ENCODE peak calls at places on chromosomes 6 and 20, in six cellular contexts. D is sigmoid colon, Y is esophagus squamous epithelium, S is upper lobe of right lung, K is IMR-90, P is ovary. A is an unnamed sample. For H3K27me3, the result is how much of the 10 kb centered on the place peaks cover.

GRCh38 chr20:2599265-2600060 is 53.0 kb upstream of the NOP56 start:
- DNase-seq in D (no peak), Y (no peak), S (no peak), K (no peak), P (no peak), A (no peak)

GRCh38 chr20:36620917-36621316 is 15.3 kb downstream of the RAB5IF start:
- DNase-seq in D (no peak), Y (no peak), S (no peak), K (no peak), P (no peak), A (no peak)

GRCh38 chr6:157099912-157100593 is 223.3 kb downstream of the TMEM242 start:
- DNase-seq in D (no peak), Y (no peak), S (no peak), K (no peak), P (no peak), A (no peak)

GRCh38 chr20:58751956-58752355 is 59.4 kb downstream of the NPEPL1 start:
- DNase-seq in D (no peak), Y (no peak), S (no peak), K (no peak), P (no peak), A (peak)

GRCh38 chr20:47272893-47273590 is 83.5 kb downstream of the ZMYND8 start:
- DNase-seq in D (peak), Y (no peak), S (no peak), K (peak), P (peak), A (no peak)

GRCh38 chr6:166671434-166672061 is 44.5 kb upstream of the RPS6KA2 start:
- DNase-seq in D (no peak), Y (no peak), S (peak), K (no peak), P (peak), A (no peak)

GRCh38 chr6:136582702-136583471 is 32.7 kb upstream of the MAP7 start:
- DNase-seq in D (no peak), Y (no peak), S (no peak), K (peak), P (no peak), A (no peak)

GRCh38 chr20:50281831-50282591 is 91.4 kb downstream of the CEBPB start:
- DNase-seq in D (no peak), Y (no peak), S (no peak), K (no peak), P (no peak), A (no peak)

GRCh38 chr20:55977723-55978481 is 27.4 kb downstream of the CBLN4 start:
- DNase-seq in D (no peak), Y (no peak), S (peak), K (no peak), P (peak), A (no peak)

GRCh38 chr6:16747232-16748027 is 13.8 kb downstream of the ATXN1 start:
- DNase-seq in D (no peak), Y (no peak), S (no peak), K (peak), P (no peak), A (no peak)

GRCh38 chr20:31523361-31524283 is 9.4 kb downstream of the HM13 start:
- DNase-seq in D (no peak), Y (no peak), S (no peak), K (peak), P (no peak), A (no peak)

GRCh38 chr20:63121749-63122405 is 94.1 kb downstream of the YTHDF1 start:
- DNase-seq in D (peak), Y (no peak), S (peak), K (no peak), P (no peak), A (no peak)

GRCh38 chr6:110113989-110114388 is 65.5 kb downstream of the WASF1 start:
- DNase-seq in D (no peak), Y (no peak), S (no peak), K (no peak), P (no peak), A (no peak)

GRCh38 chr6:113564401-113565161 is 292.6 kb upstream of the MARCKS start:
- DNase-seq in D (peak), Y (peak), S (peak), K (peak), P (peak), A (peak)

GRCh38 chr20:32804817-32805216 is 14.9 kb upstream of the MAPRE1 start:
- DNase-seq in D (no peak), Y (no peak), S (no peak), K (no peak), P (no peak), A (no peak)

GRCh38 chr6:9516207-9516606 is 898.7 kb downstream of the TFAP2A start:
- DNase-seq in D (no peak), Y (no peak), S (no peak), K (peak), P (no peak), A (no peak)

GRCh38 chr6:20933057-20933792 is 399.0 kb downstream of the CDKAL1 start:
- DNase-seq in D (no peak), Y (no peak), S (no peak), K (no peak), P (no peak), A (no peak)

GRCh38 chr6:21469213-21469612 is 124.3 kb upstream of the SOX4 start:
- DNase-seq in D (no peak), Y (no peak), S (no peak), K (no peak), P (no peak), A (no peak)

GRCh38 chr20:10647471-10647870 is 26.3 kb downstream of the JAG1 start:
- DNase-seq in D (no peak), Y (no peak), S (no peak), K (no peak), P (no peak), A (no peak)

GRCh38 chr6:135880066-135880972 is 28.8 kb downstream of the PDE7B start:
- DNase-seq in D (no peak), Y (no peak), S (no peak), K (peak), P (no peak), A (no peak)

GRCh38 chr6:121441477-121441876 is 6.0 kb downstream of the GJA1 start:
- DNase-seq in D (no peak), Y (no peak), S (no peak), K (no peak), P (no peak), A (no peak)

GRCh38 chr6:127690092-127690491 is 113.1 kb downstream of the C6orf58 start:
- DNase-seq in D (no peak), Y (no peak), S (no peak), K (peak), P (no peak), A (no peak)

GRCh38 chr20:13533946-13534345 is 104.8 kb downstream of the TASP1 start:
- DNase-seq in D (no peak), Y (no peak), S (no peak), K (no peak), P (no peak), A (no peak)

GRCh38 chr6:166966268-166966667 is 9.9 kb upstream of the RNASET2 start:
- DNase-seq in D (no peak), Y (no peak), S (no peak), K (no peak), P (no peak), A (no peak)

GRCh38 chr6:138349891-138350290 is 27.8 kb upstream of the SMIM28 start:
- DNase-seq in D (no peak), Y (no peak), S (no peak), K (no peak), P (no peak), A (no peak)

GRCh38 chr6:33213166-33213988 is 5.1 kb downstream of the RING1 start:
- DNase-seq in D (no peak), Y (no peak), S (no peak), K (no peak), P (no peak), A (no peak)

GRCh38 chr20:57708694-57709673 is 831 bp downstream of the PMEPA1 start:
- DNase-seq in D (peak), Y (no peak), S (peak), K (peak), P (peak), A (no peak)

GRCh38 chr20:57707849-57708693 is 1.7 kb downstream of the PMEPA1 start:
- DNase-seq in D (no peak), Y (no peak), S (no peak), K (no peak), P (no peak), A (no peak)

GRCh38 chr20:57705103-57705899 is 4.5 kb downstream of the PMEPA1 start:
- DNase-seq in D (no peak), Y (no peak), S (no peak), K (no peak), P (no peak), A (no peak)

GRCh38 chr20:57709823-57710799 is at the start of gene PMEPA1:
- DNase-seq in D (peak), Y (peak), S (peak), K (peak), P (peak), A (peak)

DNA sequence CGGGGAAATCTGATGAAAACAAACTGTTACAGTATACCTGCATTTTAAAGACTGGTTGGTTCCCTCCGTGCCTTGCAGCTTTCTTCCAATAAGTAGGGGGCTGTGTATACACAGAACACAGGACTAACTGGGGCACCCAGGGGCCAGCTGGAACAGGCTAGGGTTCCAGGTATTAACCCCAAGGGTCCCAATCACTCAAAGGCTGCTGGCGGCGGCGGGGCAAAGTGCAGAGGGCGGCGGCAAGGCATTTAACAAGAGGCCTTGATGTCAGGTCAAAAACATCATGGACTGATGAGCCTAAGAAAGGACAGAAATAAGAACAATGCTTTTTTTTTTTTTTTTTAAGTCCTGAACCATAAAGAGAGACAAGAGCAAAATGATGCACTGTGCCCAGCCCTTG is 2.5 kb downstream of the PMEPA1 start:
- DNase-seq in D (no peak), Y (no peak), S (no peak), K (no peak), P (no peak), A (no peak)
- H3K27me3 ChIP-seq in D (under half), Y (under half), S (under half), K (under half), P (under half), A (under half)

GRCh38 chr6:45377041-45377554 is 636 bp downstream of the SUPT3H start:
- DNase-seq in D (no peak), Y (peak), S (no peak), K (peak), P (no peak), A (no peak)
- TF ChIP-seq CTCF in D (no peak), Y (no peak), S (no peak), K (no peak), P (no peak), A (no peak)

GRCh38 chr6:161151660-161152526 is 122.0 kb downstream of the AGPAT4 start:
- DNase-seq in D (peak), Y (no peak), S (no peak), K (no peak), P (no peak), A (no peak)
- H3K27me3 ChIP-seq in D (under half), Y (under half), S (under half), K (under half), P (under half), A (under half)

GRCh38 chr6:168736039-168736438 is 295.1 kb downstream of the SMOC2 start:
- DNase-seq in D (no peak), Y (no peak), S (no peak), K (no peak), P (no peak), A (no peak)

GRCh38 chr6:168739381-168739780 is 298.4 kb downstream of the SMOC2 start:
- DNase-seq in D (no peak), Y (no peak), S (no peak), K (no peak), P (no peak), A (no peak)

GRCh38 chr6:168734523-168734922 is 293.5 kb downstream of the SMOC2 start:
- DNase-seq in D (no peak), Y (no peak), S (no peak), K (no peak), P (no peak), A (no peak)

GRCh38 chr6:168735268-168735949 is 294.4 kb downstream of the SMOC2 start:
- DNase-seq in D (no peak), Y (no peak), S (no peak), K (no peak), P (no peak), A (no peak)

GRCh38 chr6:168737481-168737880 is 296.5 kb downstream of the SMOC2 start:
- DNase-seq in D (no peak), Y (no peak), S (no peak), K (no peak), P (no peak), A (no peak)
- TF ChIP-seq CTCF in D (no peak), Y (no peak), S (no peak), K (no peak), P (no peak), A (no peak)

DNA sequence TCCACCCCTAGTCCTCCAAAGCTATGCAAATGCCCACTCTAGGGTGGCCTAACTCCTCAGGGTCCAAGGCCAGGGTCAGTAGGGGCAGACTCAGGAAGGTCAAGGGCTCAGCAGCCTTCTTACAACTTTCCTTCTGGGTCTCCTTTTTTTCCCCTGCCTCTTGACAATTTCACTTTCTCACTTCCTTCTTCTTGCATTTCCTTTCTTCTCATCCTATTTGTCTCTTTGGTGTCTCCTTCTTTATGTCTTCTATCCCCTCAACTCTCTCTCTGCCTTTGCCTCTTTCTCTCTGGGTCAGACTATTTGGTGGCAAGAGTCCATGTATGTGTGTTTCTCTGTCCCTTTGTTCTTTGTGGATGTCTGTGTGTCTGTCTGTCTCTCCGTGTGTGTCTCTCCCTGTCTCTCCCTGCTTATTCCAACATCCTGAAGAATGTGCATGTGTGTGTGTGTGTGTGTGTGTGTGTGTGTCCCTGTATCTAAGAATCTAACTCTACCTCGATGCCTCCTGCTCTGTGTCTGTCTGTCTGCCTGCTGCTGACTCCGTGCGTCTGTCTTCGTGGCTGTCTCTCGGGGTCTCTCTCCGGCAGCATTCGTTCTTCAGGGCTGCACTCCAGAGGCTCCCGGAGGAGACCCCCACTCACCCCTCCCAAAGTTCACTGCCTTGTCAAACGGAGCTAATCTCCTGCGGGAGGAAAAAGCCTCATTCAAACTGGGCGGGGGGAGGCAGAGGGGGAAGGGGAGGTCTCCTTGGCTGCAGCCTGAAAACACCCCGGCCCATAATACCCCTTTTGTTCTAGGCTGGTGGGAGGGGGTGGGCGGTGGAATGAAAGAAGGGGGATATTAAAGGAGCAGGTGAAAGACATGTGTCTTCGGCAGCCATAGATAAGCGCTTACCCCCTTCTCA is 51.7 kb upstream of the FOXP4 start:
- DNase-seq in D (no peak), Y (no peak), S (no peak), K (no peak), P (no peak), A (no peak)
- H3K27me3 ChIP-seq in D (under half), Y (under half), S (under half), K (half or more), P (under half), A (under half)

DNA sequence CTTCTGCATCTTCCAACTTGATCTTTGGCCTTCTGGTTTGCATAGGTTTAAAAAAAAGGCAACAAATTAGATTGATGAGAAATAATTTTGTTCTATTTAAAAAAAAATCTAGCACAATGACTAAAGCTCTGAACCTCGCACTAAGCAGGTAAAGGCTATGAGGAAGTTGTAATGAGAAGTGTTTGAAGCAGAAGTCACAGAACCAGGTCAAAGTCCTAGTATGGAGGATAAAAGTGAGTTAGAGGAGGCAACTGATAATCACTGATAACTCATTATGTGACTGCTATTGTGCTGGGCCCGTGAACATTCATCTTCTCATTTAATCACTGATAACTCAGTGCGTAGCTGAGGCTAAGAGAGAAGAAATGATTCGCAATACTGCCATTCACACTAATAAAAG is 46.1 kb upstream of the GFRAL start:
- DNase-seq in D (no peak), Y (no peak), S (no peak), K (no peak), P (no peak), A (no peak)
- TF ChIP-seq CTCF in D (no peak), Y (no peak), S (no peak), K (no peak), P (no peak), A (no peak)

A was measured in right atrium auricular region.